ENCODE peak calls at places on chromosomes 5 and 9, in eight cellular contexts. One of them, this sample, is unnamed.

GRCh38 chr5:159975462-159976019 is 33.4 kb upstream of the TTC1 start:
- DNase-seq in HepG2: peak
- DNase-seq in HCT116: peak
- DNase-seq in prostate gland: no peak
- DNase-seq in transverse colon: no peak
- DNase-seq in K562: peak
- DNase-seq in GM12878: no peak
- DNase-seq in upper lobe of left lung: no peak
- DNase-seq in this sample: no peak

GRCh38 chr5:59132131-59132530 is 549.3 kb downstream of the RAB3C start:
- DNase-seq in HepG2: no peak
- DNase-seq in HCT116: no peak
- DNase-seq in prostate gland: no peak
- DNase-seq in transverse colon: no peak
- DNase-seq in K562: no peak
- DNase-seq in GM12878: no peak
- DNase-seq in upper lobe of left lung: no peak
- DNase-seq in this sample: no peak

GRCh38 chr5:10333154-10334006 is 20.1 kb upstream of the MARCHF6 start:
- DNase-seq in HepG2: no peak
- DNase-seq in HCT116: no peak
- DNase-seq in prostate gland: no peak
- DNase-seq in transverse colon: peak
- DNase-seq in K562: no peak
- DNase-seq in GM12878: no peak
- DNase-seq in upper lobe of left lung: peak
- DNase-seq in this sample: no peak

GRCh38 chr9:136602193-136602885 is 56.5 kb upstream of the NOTCH1 start:
- DNase-seq in HepG2: no peak
- DNase-seq in HCT116: no peak
- DNase-seq in prostate gland: no peak
- DNase-seq in transverse colon: no peak
- DNase-seq in K562: no peak
- DNase-seq in GM12878: no peak
- DNase-seq in upper lobe of left lung: no peak
- DNase-seq in this sample: no peak

GRCh38 chr5:177363565-177363964 is 5.8 kb downstream of the RGS14 start:
- DNase-seq in HepG2: no peak
- DNase-seq in HCT116: no peak
- DNase-seq in prostate gland: no peak
- DNase-seq in transverse colon: no peak
- DNase-seq in K562: no peak
- DNase-seq in GM12878: no peak
- DNase-seq in upper lobe of left lung: no peak
- DNase-seq in this sample: no peak

GRCh38 chr9:37425298-37425752 is 2.8 kb downstream of the GRHPR start:
- DNase-seq in HepG2: no peak
- DNase-seq in HCT116: no peak
- DNase-seq in prostate gland: no peak
- DNase-seq in transverse colon: no peak
- DNase-seq in K562: no peak
- DNase-seq in GM12878: no peak
- DNase-seq in upper lobe of left lung: no peak
- DNase-seq in this sample: no peak

GRCh38 chr5:134003957-134004625 is 684 bp downstream of the VDAC1 start:
- DNase-seq in HepG2: no peak
- DNase-seq in HCT116: no peak
- DNase-seq in prostate gland: peak
- DNase-seq in transverse colon: peak
- DNase-seq in K562: peak
- DNase-seq in GM12878: no peak
- DNase-seq in upper lobe of left lung: peak
- DNase-seq in this sample: no peak

GRCh38 chr5:111070272-111071134 is 1.0 kb upstream of the TSLP start:
- DNase-seq in HepG2: no peak
- DNase-seq in HCT116: no peak
- DNase-seq in prostate gland: no peak
- DNase-seq in transverse colon: no peak
- DNase-seq in K562: no peak
- DNase-seq in GM12878: no peak
- DNase-seq in upper lobe of left lung: peak
- DNase-seq in this sample: no peak

GRCh38 chr9:25517701-25518100 is 160.5 kb downstream of the TUSC1 start:
- DNase-seq in HepG2: no peak
- DNase-seq in HCT116: no peak
- DNase-seq in prostate gland: no peak
- DNase-seq in transverse colon: no peak
- DNase-seq in K562: no peak
- DNase-seq in GM12878: no peak
- DNase-seq in upper lobe of left lung: no peak
- DNase-seq in this sample: no peak

GRCh38 chr9:18905883-18906649 is 126.9 kb downstream of the SAXO1 start:
- DNase-seq in HepG2: no peak
- DNase-seq in HCT116: no peak
- DNase-seq in prostate gland: no peak
- DNase-seq in transverse colon: no peak
- DNase-seq in K562: no peak
- DNase-seq in GM12878: no peak
- DNase-seq in upper lobe of left lung: no peak
- DNase-seq in this sample: no peak

GRCh38 chr9:99221266-99221622 is 498 bp downstream of the ALG2 start:
- DNase-seq in HepG2: no peak
- DNase-seq in HCT116: no peak
- DNase-seq in prostate gland: peak
- DNase-seq in transverse colon: no peak
- DNase-seq in K562: no peak
- DNase-seq in GM12878: no peak
- DNase-seq in upper lobe of left lung: peak
- DNase-seq in this sample: no peak

GRCh38 chr9:99213197-99213596 is 8.5 kb downstream of the ALG2 start:
- DNase-seq in HepG2: no peak
- DNase-seq in HCT116: no peak
- DNase-seq in prostate gland: no peak
- DNase-seq in transverse colon: no peak
- DNase-seq in K562: no peak
- DNase-seq in GM12878: no peak
- DNase-seq in upper lobe of left lung: no peak
- DNase-seq in this sample: no peak

GRCh38 chr9:99211746-99212145 is 10.0 kb downstream of the ALG2 start:
- DNase-seq in HepG2: peak
- DNase-seq in HCT116: no peak
- DNase-seq in prostate gland: no peak
- DNase-seq in transverse colon: no peak
- DNase-seq in K562: no peak
- DNase-seq in GM12878: no peak
- DNase-seq in upper lobe of left lung: no peak
- DNase-seq in this sample: no peak

GRCh38 chr9:99210572-99210971 is 11.2 kb downstream of the ALG2 start:
- DNase-seq in HepG2: no peak
- DNase-seq in HCT116: no peak
- DNase-seq in prostate gland: no peak
- DNase-seq in transverse colon: no peak
- DNase-seq in K562: no peak
- DNase-seq in GM12878: no peak
- DNase-seq in upper lobe of left lung: no peak
- DNase-seq in this sample: no peak

DNA sequence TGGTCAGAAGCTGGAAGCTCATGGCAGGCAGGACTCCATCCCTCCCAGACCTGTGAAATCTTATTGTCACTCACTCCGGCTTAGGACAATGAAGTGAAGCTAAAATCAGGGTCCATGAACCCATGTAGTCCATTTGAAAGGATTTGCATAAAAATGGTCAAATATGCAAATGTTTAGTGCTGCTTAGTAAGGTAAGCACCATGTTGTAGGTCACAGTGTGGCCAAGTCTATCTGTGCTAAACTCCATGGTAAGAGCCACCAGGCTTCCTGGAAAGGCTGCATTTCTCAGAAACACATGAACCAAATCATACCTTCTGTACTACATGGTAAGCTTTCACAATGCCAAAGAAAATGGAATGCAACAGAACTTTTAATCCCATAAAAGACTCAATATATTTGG is 5.7 kb downstream of the ALG2 start:
- DNase-seq in HepG2: no peak
- DNase-seq in HCT116: no peak
- DNase-seq in prostate gland: no peak
- DNase-seq in transverse colon: no peak
- DNase-seq in K562: no peak
- DNase-seq in GM12878: no peak
- DNase-seq in upper lobe of left lung: no peak
- DNase-seq in this sample: no peak
- TF ChIP-seq POLR2A in HepG2: no peak
- TF ChIP-seq POLR2A in HCT116: no peak
- TF ChIP-seq POLR2A in prostate gland: no peak
- TF ChIP-seq POLR2A in transverse colon: no peak
- TF ChIP-seq POLR2A in K562: no peak
- TF ChIP-seq POLR2A in GM12878: no peak
- TF ChIP-seq POLR2A in upper lobe of left lung: no peak
- TF ChIP-seq POLR2A in this sample: no peak

GRCh38 chr9:68780735-68781134 is 75.7 kb downstream of the PIP5K1B start:
- DNase-seq in HepG2: peak
- DNase-seq in HCT116: no peak
- DNase-seq in prostate gland: no peak
- DNase-seq in transverse colon: peak
- DNase-seq in K562: peak
- DNase-seq in GM12878: no peak
- DNase-seq in upper lobe of left lung: no peak
- DNase-seq in this sample: no peak

GRCh38 chr9:68781866-68782265 is 76.8 kb downstream of the PIP5K1B start:
- DNase-seq in HepG2: no peak
- DNase-seq in HCT116: no peak
- DNase-seq in prostate gland: no peak
- DNase-seq in transverse colon: no peak
- DNase-seq in K562: no peak
- DNase-seq in GM12878: no peak
- DNase-seq in upper lobe of left lung: no peak
- DNase-seq in this sample: no peak

GRCh38 chr9:68778635-68779034 is 73.6 kb downstream of the PIP5K1B start:
- DNase-seq in HepG2: no peak
- DNase-seq in HCT116: no peak
- DNase-seq in prostate gland: no peak
- DNase-seq in transverse colon: no peak
- DNase-seq in K562: peak
- DNase-seq in GM12878: no peak
- DNase-seq in upper lobe of left lung: no peak
- DNase-seq in this sample: no peak

GRCh38 chr9:68780377-68780707 is 75.3 kb downstream of the PIP5K1B start:
- DNase-seq in HepG2: no peak
- DNase-seq in HCT116: no peak
- DNase-seq in prostate gland: no peak
- DNase-seq in transverse colon: no peak
- DNase-seq in K562: no peak
- DNase-seq in GM12878: no peak
- DNase-seq in upper lobe of left lung: no peak
- DNase-seq in this sample: no peak

DNA sequence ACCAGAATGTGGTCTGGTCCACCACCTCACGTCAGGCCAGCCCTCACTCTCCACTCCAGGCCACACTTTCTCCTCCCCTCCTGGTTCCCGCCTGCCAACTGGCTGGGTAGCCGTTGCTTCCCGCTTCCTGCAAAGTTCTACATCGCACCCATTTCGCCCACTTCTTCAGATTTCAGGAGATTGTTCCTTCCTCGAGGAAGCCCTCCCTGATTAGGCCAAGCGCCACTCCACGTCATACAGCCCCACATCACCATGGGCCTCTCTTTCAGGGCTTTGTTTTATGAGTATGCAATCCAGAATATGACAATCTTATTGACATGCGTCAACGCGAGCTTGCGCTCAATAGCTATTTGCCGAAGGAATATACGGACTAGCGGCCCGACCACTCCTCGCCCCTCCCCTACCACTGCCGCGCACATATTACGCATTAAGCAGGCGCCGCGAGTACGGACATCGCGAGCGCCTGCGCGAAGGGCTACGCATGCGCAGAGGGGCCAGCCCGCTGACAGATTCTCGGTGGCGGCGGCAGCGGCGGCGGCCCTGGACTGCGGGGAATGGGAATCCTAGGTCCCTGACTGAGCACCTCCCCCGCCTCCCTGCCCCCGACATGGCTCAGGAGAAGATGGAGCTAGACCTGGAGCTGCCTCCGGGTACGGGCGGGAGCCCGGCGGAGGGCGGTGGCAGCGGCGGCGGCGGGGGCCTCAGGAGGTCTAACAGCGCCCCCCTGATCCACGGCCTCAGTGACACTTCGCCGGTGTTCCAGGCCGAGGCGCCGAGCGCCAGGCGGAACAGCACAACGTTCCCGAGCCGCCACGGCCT is 74.7 kb downstream of the PIP5K1B start:
- DNase-seq in HepG2: peak
- DNase-seq in HCT116: peak
- DNase-seq in prostate gland: peak
- DNase-seq in transverse colon: peak
- DNase-seq in K562: peak
- DNase-seq in GM12878: peak
- DNase-seq in upper lobe of left lung: peak
- DNase-seq in this sample: peak
- TF ChIP-seq POLR2AphosphoS5 in HepG2: peak
- TF ChIP-seq POLR2AphosphoS5 in HCT116: peak
- TF ChIP-seq POLR2AphosphoS5 in prostate gland: peak
- TF ChIP-seq POLR2AphosphoS5 in transverse colon: peak
- TF ChIP-seq POLR2AphosphoS5 in K562: peak
- TF ChIP-seq POLR2AphosphoS5 in GM12878: peak
- TF ChIP-seq POLR2AphosphoS5 in upper lobe of left lung: peak
- TF ChIP-seq POLR2AphosphoS5 in this sample: peak

GRCh38 chr9:134273647-134274046 is 52.6 kb upstream of the RXRA start:
- DNase-seq in HepG2: no peak
- DNase-seq in HCT116: no peak
- DNase-seq in prostate gland: no peak
- DNase-seq in transverse colon: no peak
- DNase-seq in K562: no peak
- DNase-seq in GM12878: no peak
- DNase-seq in upper lobe of left lung: no peak
- DNase-seq in this sample: no peak
- H3K4me3 ChIP-seq in HepG2: no peak
- H3K4me3 ChIP-seq in HCT116: no peak
- H3K4me3 ChIP-seq in prostate gland: no peak
- H3K4me3 ChIP-seq in transverse colon: no peak
- H3K4me3 ChIP-seq in K562: no peak
- H3K4me3 ChIP-seq in GM12878: no peak
- H3K4me3 ChIP-seq in upper lobe of left lung: no peak
- H3K4me3 ChIP-seq in this sample: no peak

DNA sequence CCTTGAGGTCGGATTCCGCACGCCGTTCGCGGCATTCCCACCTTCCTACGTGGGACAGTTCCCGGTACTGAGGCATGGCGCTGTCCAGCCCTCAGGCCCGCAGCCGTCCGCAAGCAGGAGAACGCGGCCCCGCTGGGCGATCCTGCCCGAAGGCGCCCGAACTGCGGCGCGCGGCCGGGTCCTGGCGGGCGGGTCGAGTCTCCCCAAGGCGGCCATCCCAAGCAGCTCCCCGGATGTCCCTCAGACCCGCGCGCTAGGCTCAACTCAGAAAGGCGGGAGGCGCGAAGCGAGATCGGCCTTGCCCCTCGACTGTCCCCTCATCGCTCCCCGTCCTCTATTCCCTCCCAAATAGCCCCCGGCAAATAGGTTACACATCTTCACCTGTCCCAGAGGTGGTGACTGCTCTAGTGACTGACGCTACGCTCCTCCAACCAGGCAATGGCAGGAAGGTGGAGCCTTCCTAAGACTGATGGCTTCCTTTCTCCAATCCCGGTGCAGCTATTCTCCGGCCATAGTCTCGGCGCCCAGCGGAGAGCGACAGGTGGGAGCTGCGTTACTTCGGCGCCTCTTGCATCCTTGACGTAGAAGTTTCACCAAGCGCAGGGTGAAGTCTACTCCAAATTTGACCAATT is 787 bp upstream of the ANKHD1 start:
- DNase-seq in HepG2: peak
- DNase-seq in HCT116: peak
- DNase-seq in prostate gland: peak
- DNase-seq in transverse colon: peak
- DNase-seq in K562: peak
- DNase-seq in GM12878: peak
- DNase-seq in upper lobe of left lung: peak
- DNase-seq in this sample: peak
- TF ChIP-seq POLR2A in HepG2: peak
- TF ChIP-seq POLR2A in HCT116: peak
- TF ChIP-seq POLR2A in prostate gland: peak
- TF ChIP-seq POLR2A in transverse colon: peak
- TF ChIP-seq POLR2A in K562: peak
- TF ChIP-seq POLR2A in GM12878: peak
- TF ChIP-seq POLR2A in upper lobe of left lung: peak
- TF ChIP-seq POLR2A in this sample: no peak

This sample was measured in breast epithelium.